ENCODE peak calls at places on chromosomes 3 and 15, in seven cellular contexts. One of them, this sample, is unnamed.

GRCh38 chr3:175716451-175716850 is 857.3 kb downstream of the NAALADL2 start:
- DNase-seq in left ventricle myocardium inferior: no peak
- DNase-seq in suprapubic skin: no peak
- DNase-seq in right atrium auricular region: no peak
- DNase-seq in endothelial cell of umbilical vein: no peak
- DNase-seq in thyroid gland: no peak
- DNase-seq in upper lobe of left lung: no peak
- DNase-seq in this sample: no peak

GRCh38 chr3:188780188-188781147 is 391.3 kb upstream of the TPRG1 start:
- DNase-seq in left ventricle myocardium inferior: peak; percentile 27
- DNase-seq in suprapubic skin: no peak
- DNase-seq in right atrium auricular region: peak; percentile 74
- DNase-seq in endothelial cell of umbilical vein: no peak
- DNase-seq in thyroid gland: peak; percentile 31
- DNase-seq in upper lobe of left lung: peak; percentile 75
- DNase-seq in this sample: peak; percentile 61

GRCh38 chr15:37056168-37056893 is 44.0 kb downstream of the MEIS2 start:
- DNase-seq in left ventricle myocardium inferior: peak; percentile 76
- DNase-seq in suprapubic skin: peak; percentile 63
- DNase-seq in right atrium auricular region: peak; percentile 85
- DNase-seq in endothelial cell of umbilical vein: peak; percentile 48
- DNase-seq in thyroid gland: no peak
- DNase-seq in upper lobe of left lung: peak; percentile 38
- DNase-seq in this sample: no peak

GRCh38 chr15:26200427-26200826 is 337.3 kb upstream of the ATP10A start:
- DNase-seq in left ventricle myocardium inferior: no peak
- DNase-seq in suprapubic skin: no peak
- DNase-seq in right atrium auricular region: no peak
- DNase-seq in endothelial cell of umbilical vein: no peak
- DNase-seq in thyroid gland: no peak
- DNase-seq in upper lobe of left lung: no peak
- DNase-seq in this sample: no peak

GRCh38 chr3:66082679-66083078 is 44.0 kb upstream of the MAGI1 start:
- DNase-seq in left ventricle myocardium inferior: no peak
- DNase-seq in suprapubic skin: no peak
- DNase-seq in right atrium auricular region: no peak
- DNase-seq in endothelial cell of umbilical vein: no peak
- DNase-seq in thyroid gland: no peak
- DNase-seq in upper lobe of left lung: no peak
- DNase-seq in this sample: no peak

GRCh38 chr3:19920401-19921075 is 13.5 kb downstream of the EFHB start:
- DNase-seq in left ventricle myocardium inferior: no peak
- DNase-seq in suprapubic skin: no peak
- DNase-seq in right atrium auricular region: no peak
- DNase-seq in endothelial cell of umbilical vein: no peak
- DNase-seq in thyroid gland: no peak
- DNase-seq in upper lobe of left lung: no peak
- DNase-seq in this sample: no peak

GRCh38 chr15:77487479-77487861 is 66.8 kb downstream of the HMG20A start:
- DNase-seq in left ventricle myocardium inferior: no peak
- DNase-seq in suprapubic skin: no peak
- DNase-seq in right atrium auricular region: no peak
- DNase-seq in endothelial cell of umbilical vein: peak; percentile 61
- DNase-seq in thyroid gland: no peak
- DNase-seq in upper lobe of left lung: no peak
- DNase-seq in this sample: no peak

GRCh38 chr15:98506172-98506571 is 142.2 kb upstream of the IGF1R start:
- DNase-seq in left ventricle myocardium inferior: no peak
- DNase-seq in suprapubic skin: no peak
- DNase-seq in right atrium auricular region: no peak
- DNase-seq in endothelial cell of umbilical vein: no peak
- DNase-seq in thyroid gland: no peak
- DNase-seq in upper lobe of left lung: no peak
- DNase-seq in this sample: no peak

GRCh38 chr15:66504563-66505429 is at the start of the genes RPL4 and ZWILCH:
- DNase-seq in left ventricle myocardium inferior: peak; percentile 81
- DNase-seq in suprapubic skin: peak; percentile 88
- DNase-seq in right atrium auricular region: peak; percentile 82
- DNase-seq in endothelial cell of umbilical vein: peak; percentile 86
- DNase-seq in thyroid gland: peak; percentile 70
- DNase-seq in upper lobe of left lung: peak; percentile 79
- DNase-seq in this sample: peak; percentile 77

GRCh38 chr15:68425428-68426060 is 6.4 kb downstream of the ITGA11 start:
- DNase-seq in left ventricle myocardium inferior: no peak
- DNase-seq in suprapubic skin: peak; percentile 63
- DNase-seq in right atrium auricular region: no peak
- DNase-seq in endothelial cell of umbilical vein: no peak
- DNase-seq in thyroid gland: no peak
- DNase-seq in upper lobe of left lung: no peak
- DNase-seq in this sample: no peak

GRCh38 chr15:57743424-57743823 is 36.9 kb downstream of the POLR2M start:
- DNase-seq in left ventricle myocardium inferior: no peak
- DNase-seq in suprapubic skin: no peak
- DNase-seq in right atrium auricular region: no peak
- DNase-seq in endothelial cell of umbilical vein: peak; percentile 12
- DNase-seq in thyroid gland: no peak
- DNase-seq in upper lobe of left lung: no peak
- DNase-seq in this sample: no peak

GRCh38 chr3:184262166-184262926 is 993 bp upstream of the CAMK2N2 start:
- DNase-seq in left ventricle myocardium inferior: no peak
- DNase-seq in suprapubic skin: no peak
- DNase-seq in right atrium auricular region: no peak
- DNase-seq in endothelial cell of umbilical vein: peak; percentile 20
- DNase-seq in thyroid gland: peak; percentile 30
- DNase-seq in upper lobe of left lung: no peak
- DNase-seq in this sample: peak; percentile 90

GRCh38 chr15:81285461-81285860 is 38.5 kb downstream of the STARD5 start:
- DNase-seq in left ventricle myocardium inferior: no peak
- DNase-seq in suprapubic skin: peak; percentile 47
- DNase-seq in right atrium auricular region: no peak
- DNase-seq in endothelial cell of umbilical vein: no peak
- DNase-seq in thyroid gland: no peak
- DNase-seq in upper lobe of left lung: no peak
- DNase-seq in this sample: no peak

GRCh38 chr3:195906865-195907729 is 1.3 kb downstream of the TNK2 start:
- DNase-seq in left ventricle myocardium inferior: no peak
- DNase-seq in suprapubic skin: peak; percentile 74
- DNase-seq in right atrium auricular region: no peak
- DNase-seq in endothelial cell of umbilical vein: no peak
- DNase-seq in thyroid gland: peak; percentile 86
- DNase-seq in upper lobe of left lung: peak; percentile 86
- DNase-seq in this sample: peak; percentile 35

GRCh38 chr3:195909294-195909644 is 918 bp upstream of the TNK2 start:
- DNase-seq in left ventricle myocardium inferior: no peak
- DNase-seq in suprapubic skin: peak; percentile 61
- DNase-seq in right atrium auricular region: no peak
- DNase-seq in endothelial cell of umbilical vein: peak; percentile 28
- DNase-seq in thyroid gland: no peak
- DNase-seq in upper lobe of left lung: no peak
- DNase-seq in this sample: no peak

GRCh38 chr3:195905970-195906864 is 2.1 kb downstream of the TNK2 start:
- DNase-seq in left ventricle myocardium inferior: no peak
- DNase-seq in suprapubic skin: peak; percentile 31
- DNase-seq in right atrium auricular region: no peak
- DNase-seq in endothelial cell of umbilical vein: no peak
- DNase-seq in thyroid gland: no peak
- DNase-seq in upper lobe of left lung: no peak
- DNase-seq in this sample: peak; percentile 49

GRCh38 chr3:195908439-195909293 is at the start of gene TNK2:
- DNase-seq in left ventricle myocardium inferior: no peak
- DNase-seq in suprapubic skin: peak; percentile 71
- DNase-seq in right atrium auricular region: no peak
- DNase-seq in endothelial cell of umbilical vein: no peak
- DNase-seq in thyroid gland: peak; percentile 30
- DNase-seq in upper lobe of left lung: peak; percentile 55
- DNase-seq in this sample: peak; percentile 31

DNA sequence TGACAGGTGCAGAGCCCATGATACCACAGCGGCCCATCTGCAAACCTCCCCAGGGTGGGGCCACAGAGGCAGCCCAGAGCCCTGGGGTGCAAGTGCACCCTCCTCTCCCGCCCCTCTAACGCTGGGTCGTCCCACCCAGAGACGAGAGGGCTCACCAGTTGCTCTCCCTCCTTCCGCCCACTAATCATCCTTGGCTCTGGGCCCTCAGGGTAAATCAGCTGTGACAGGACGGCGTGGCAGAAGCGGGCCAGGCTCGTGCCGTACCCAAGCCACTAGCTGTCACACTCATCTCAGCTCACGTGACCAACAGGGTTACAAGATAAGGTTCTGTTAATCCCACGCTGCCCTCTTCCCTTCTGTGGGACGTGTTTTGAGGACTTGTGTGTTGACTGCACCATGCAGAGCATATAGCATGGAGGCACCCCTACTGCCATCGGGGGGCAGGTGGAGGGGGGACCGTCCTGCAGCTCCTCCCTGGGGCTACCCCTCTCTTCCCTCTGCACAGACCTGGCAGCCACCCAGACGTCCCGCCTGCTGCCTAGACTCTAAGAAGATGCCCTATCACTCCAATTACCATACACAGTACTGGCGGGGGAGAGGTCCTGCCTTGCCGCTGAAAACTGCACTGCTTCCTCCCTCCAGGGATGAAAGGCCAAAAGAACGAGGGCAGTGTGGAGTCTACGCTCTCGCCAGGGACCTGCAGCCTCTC is 467 bp downstream of the TNK2 start:
- DNase-seq in left ventricle myocardium inferior: no peak
- DNase-seq in suprapubic skin: peak; percentile 77
- DNase-seq in right atrium auricular region: peak; percentile 81
- DNase-seq in endothelial cell of umbilical vein: no peak
- DNase-seq in thyroid gland: peak; percentile 85
- DNase-seq in upper lobe of left lung: peak; percentile 79
- DNase-seq in this sample: peak; percentile 33
- H3K4me1 ChIP-seq in left ventricle myocardium inferior: peaks cover 32% of the 10 kb centered on the region
- H3K4me1 ChIP-seq in suprapubic skin: peaks cover 71% of the 10 kb centered on the region
- H3K4me1 ChIP-seq in right atrium auricular region: no peaks in the 10 kb centered on the region
- H3K4me1 ChIP-seq in endothelial cell of umbilical vein: no peaks in the 10 kb centered on the region
- H3K4me1 ChIP-seq in thyroid gland: peaks cover 32% of the 10 kb centered on the region
- H3K4me1 ChIP-seq in upper lobe of left lung: peaks cover 44% of the 10 kb centered on the region
- H3K4me1 ChIP-seq in this sample: peaks cover 38% of the 10 kb centered on the region

GRCh38 chr3:46864051-46864881 is 1.0 kb upstream of the MYL3 start:
- DNase-seq in left ventricle myocardium inferior: peak; percentile 25
- DNase-seq in suprapubic skin: peak; percentile 59
- DNase-seq in right atrium auricular region: no peak
- DNase-seq in endothelial cell of umbilical vein: no peak
- DNase-seq in thyroid gland: no peak
- DNase-seq in upper lobe of left lung: no peak
- DNase-seq in this sample: no peak
- TF ChIP-seq CTCF in left ventricle myocardium inferior: no peak
- TF ChIP-seq CTCF in suprapubic skin: no peak
- TF ChIP-seq CTCF in right atrium auricular region: no peak
- TF ChIP-seq CTCF in endothelial cell of umbilical vein: no peak
- TF ChIP-seq CTCF in thyroid gland: no peak
- TF ChIP-seq CTCF in upper lobe of left lung: no peak
- TF ChIP-seq CTCF in this sample: no peak

GRCh38 chr3:31446411-31446810 is 86.3 kb upstream of the STT3B start:
- DNase-seq in left ventricle myocardium inferior: no peak
- DNase-seq in suprapubic skin: no peak
- DNase-seq in right atrium auricular region: no peak
- DNase-seq in endothelial cell of umbilical vein: no peak
- DNase-seq in thyroid gland: no peak
- DNase-seq in upper lobe of left lung: no peak
- DNase-seq in this sample: no peak

GRCh38 chr3:31448882-31449243 is 83.9 kb upstream of the STT3B start:
- DNase-seq in left ventricle myocardium inferior: no peak
- DNase-seq in suprapubic skin: no peak
- DNase-seq in right atrium auricular region: no peak
- DNase-seq in endothelial cell of umbilical vein: no peak
- DNase-seq in thyroid gland: no peak
- DNase-seq in upper lobe of left lung: no peak
- DNase-seq in this sample: no peak

GRCh38 chr3:31450345-31450744 is 82.4 kb upstream of the STT3B start:
- DNase-seq in left ventricle myocardium inferior: no peak
- DNase-seq in suprapubic skin: no peak
- DNase-seq in right atrium auricular region: no peak
- DNase-seq in endothelial cell of umbilical vein: no peak
- DNase-seq in thyroid gland: no peak
- DNase-seq in upper lobe of left lung: no peak
- DNase-seq in this sample: no peak

GRCh38 chr3:31449318-31449717 is 83.4 kb upstream of the STT3B start:
- DNase-seq in left ventricle myocardium inferior: no peak
- DNase-seq in suprapubic skin: no peak
- DNase-seq in right atrium auricular region: no peak
- DNase-seq in endothelial cell of umbilical vein: no peak
- DNase-seq in thyroid gland: no peak
- DNase-seq in upper lobe of left lung: no peak
- DNase-seq in this sample: no peak

DNA sequence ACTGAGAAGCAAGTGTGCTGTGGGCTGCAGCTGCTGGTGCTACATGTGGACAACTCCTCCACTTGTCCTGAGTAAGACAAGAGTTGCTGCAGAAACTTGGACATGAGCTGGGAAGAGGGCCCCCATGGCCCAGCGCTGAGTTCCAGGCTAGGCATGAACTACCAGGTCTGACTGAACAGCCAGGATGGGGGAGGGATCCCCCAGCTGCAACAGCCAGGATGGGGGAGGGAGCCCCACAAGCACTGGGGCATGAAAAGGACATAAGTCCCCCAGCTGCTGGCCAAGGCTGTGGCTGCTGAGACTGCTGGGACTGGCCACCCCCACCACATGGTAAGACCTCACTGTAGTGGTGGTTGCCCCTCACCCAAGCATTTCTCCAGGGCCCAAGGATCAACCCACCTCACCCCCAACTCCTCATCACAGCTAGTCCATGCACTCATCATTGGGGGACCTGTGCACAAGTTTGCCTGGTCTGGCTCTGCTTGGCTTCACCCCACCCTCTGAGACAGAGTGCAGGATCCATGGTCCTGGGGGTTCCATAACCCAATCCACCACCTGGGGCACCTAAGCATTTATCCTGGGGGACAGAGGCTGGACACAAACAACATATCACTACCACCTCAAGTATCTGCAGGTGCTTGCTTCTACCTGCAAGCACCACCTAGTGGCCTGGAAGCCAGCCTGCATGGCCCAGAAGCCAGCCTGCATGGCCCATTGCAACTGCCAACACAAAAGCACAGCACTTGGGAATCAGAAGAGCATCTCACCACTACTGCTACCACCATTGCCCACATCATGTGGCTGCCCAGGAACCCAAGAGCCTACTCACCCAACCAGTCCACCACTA is 84.5 kb upstream of the STT3B start:
- DNase-seq in left ventricle myocardium inferior: no peak
- DNase-seq in suprapubic skin: no peak
- DNase-seq in right atrium auricular region: no peak
- DNase-seq in endothelial cell of umbilical vein: peak; percentile 26
- DNase-seq in thyroid gland: peak; percentile 6
- DNase-seq in upper lobe of left lung: peak; percentile 48
- DNase-seq in this sample: peak; percentile 10
- H3K4me1 ChIP-seq in left ventricle myocardium inferior: no peaks in the 10 kb centered on the region
- H3K4me1 ChIP-seq in suprapubic skin: peaks cover 24% of the 10 kb centered on the region
- H3K4me1 ChIP-seq in right atrium auricular region: no peaks in the 10 kb centered on the region
- H3K4me1 ChIP-seq in endothelial cell of umbilical vein: no peaks in the 10 kb centered on the region
- H3K4me1 ChIP-seq in thyroid gland: no peaks in the 10 kb centered on the region
- H3K4me1 ChIP-seq in upper lobe of left lung: no peaks in the 10 kb centered on the region
- H3K4me1 ChIP-seq in this sample: no peaks in the 10 kb centered on the region

GRCh38 chr15:70254186-70254974 is 156.7 kb upstream of the TLE3 start:
- DNase-seq in left ventricle myocardium inferior: no peak
- DNase-seq in suprapubic skin: no peak
- DNase-seq in right atrium auricular region: no peak
- DNase-seq in endothelial cell of umbilical vein: no peak
- DNase-seq in thyroid gland: no peak
- DNase-seq in upper lobe of left lung: no peak
- DNase-seq in this sample: no peak
- TF ChIP-seq CTCF in left ventricle myocardium inferior: no peak
- TF ChIP-seq CTCF in suprapubic skin: no peak
- TF ChIP-seq CTCF in right atrium auricular region: no peak
- TF ChIP-seq CTCF in endothelial cell of umbilical vein: no peak
- TF ChIP-seq CTCF in thyroid gland: no peak
- TF ChIP-seq CTCF in upper lobe of left lung: no peak
- TF ChIP-seq CTCF in this sample: no peak